ENCODE peak calls at places on chromosomes 1 and 21, in four cellular contexts. T is hepatocyte, K is ovary, M is neural progenitor cell. J is an unnamed sample.

GRCh38 chr1:17605582-17606344 is 66.3 kb downstream of the ARHGEF10L start:
- DNase-seq in T (peak; percentile 41), K (peak; percentile 45), M (no peak), J (peak; percentile 87)

GRCh38 chr21:42508371-42508770 is 5.3 kb upstream of the SLC37A1 start:
- DNase-seq in T (peak; percentile 49), K (no peak), M (no peak), J (no peak)

GRCh38 chr1:60560701-60561100 is 487.1 kb upstream of the C1orf87 start:
- DNase-seq in T (no peak), K (no peak), M (peak; percentile 5), J (no peak)

GRCh38 chr21:37073417-37074194 is 552 bp downstream of the TTC3 start:
- DNase-seq in T (peak; percentile 74), K (peak; percentile 67), M (peak; percentile 46), J (peak; percentile 88)

GRCh38 chr1:66445492-66446181 is 88.3 kb upstream of the SGIP1 start:
- DNase-seq in T (no peak), K (no peak), M (peak; percentile 14), J (peak; percentile 52)

GRCh38 chr1:31674626-31675025 is 29.2 kb downstream of the COL16A1 start:
- DNase-seq in T (no peak), K (no peak), M (no peak), J (no peak)

GRCh38 chr1:176884286-176884685 is 280.2 kb downstream of the ASTN1 start:
- DNase-seq in T (no peak), K (no peak), M (no peak), J (no peak)

GRCh38 chr1:1122981-1123480 is 7.1 kb upstream of the C1orf159 start:
- DNase-seq in T (peak; percentile 63), K (no peak), M (no peak), J (no peak)

GRCh38 chr1:160971618-160972056 is 17.0 kb upstream of the ITLN2 start:
- DNase-seq in T (no peak), K (no peak), M (peak; percentile 31), J (no peak)

GRCh38 chr1:2044510-2045319 is 5.5 kb upstream of the PRKCZ start:
- DNase-seq in T (peak; percentile 86), K (peak; percentile 65), M (peak; percentile 82), J (peak; percentile 71)

GRCh38 chr1:179876289-179876715 is 1.3 kb downstream of the TOR1AIP2 start:
- DNase-seq in T (peak; percentile 71), K (no peak), M (no peak), J (no peak)

GRCh38 chr1:244074559-244075171 is 23.6 kb downstream of the ZBTB18 start:
- DNase-seq in T (no peak), K (no peak), M (no peak), J (no peak)

GRCh38 chr21:33011462-33011861 is 14.3 kb upstream of the OLIG2 start:
- DNase-seq in T (peak; percentile 48), K (no peak), M (no peak), J (no peak)

GRCh38 chr1:170671629-170671963 is 7.7 kb downstream of the PRRX1 start:
- DNase-seq in T (no peak), K (no peak), M (no peak), J (no peak)

GRCh38 chr1:53390261-53390660 is 62.4 kb upstream of the LRP8 start:
- DNase-seq in T (no peak), K (no peak), M (no peak), J (peak; percentile 68)

DNA sequence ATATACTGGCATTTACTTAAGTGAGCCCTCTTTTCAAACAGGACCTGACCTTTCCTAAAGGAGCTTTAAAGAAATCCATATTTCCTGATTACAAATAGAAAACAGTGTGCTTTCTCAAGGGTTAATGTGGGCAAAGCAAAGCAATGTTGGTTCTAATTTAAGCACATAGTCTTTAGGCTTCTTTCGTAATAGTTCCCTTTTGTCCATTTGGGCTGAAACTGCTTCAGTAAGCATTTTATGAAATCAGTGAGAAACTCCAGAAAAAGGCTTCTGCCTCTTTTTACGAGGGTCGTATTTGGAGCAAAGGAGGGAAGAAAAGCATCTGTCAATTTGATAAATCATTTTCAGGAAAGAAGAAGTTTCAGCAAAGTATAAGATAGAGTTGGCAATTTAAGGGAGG is 331.2 kb downstream of the KIF26B start:
- DNase-seq in T (no peak), K (no peak), M (no peak), J (no peak)
- H3K27ac ChIP-seq in T (no peak overlapping the region), K (no peak overlapping the region), M (no peak overlapping the region), J (no peak overlapping the region)

DNA sequence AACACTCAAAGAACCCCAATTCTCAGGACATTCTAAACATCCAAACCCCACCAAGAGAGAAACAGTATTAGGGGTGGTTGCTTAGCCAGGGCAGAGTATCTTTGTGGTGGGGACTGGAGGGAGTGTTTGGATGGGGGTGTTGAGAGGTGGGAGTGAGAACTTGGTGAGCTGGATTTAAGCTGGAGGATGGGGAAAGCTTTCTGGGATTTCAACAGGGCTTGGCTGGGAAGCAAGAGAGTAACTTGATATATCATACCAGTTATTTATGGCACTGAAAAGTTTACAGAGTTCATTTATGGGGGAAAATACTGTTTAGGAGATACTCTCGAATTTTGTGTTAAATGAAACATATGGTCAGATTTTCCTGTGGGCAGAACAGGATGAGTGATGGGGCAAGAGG is 6.8 kb upstream of the CNIH3 start:
- DNase-seq in T (no peak), K (no peak), M (no peak), J (no peak)
- H3K36me3 ChIP-seq in T (no peaks in the 10 kb centered on the region), K (no peaks in the 10 kb centered on the region), M (no peaks in the 10 kb centered on the region), J (no peaks in the 10 kb centered on the region)

GRCh38 chr1:22831729-22832413 is 121.2 kb downstream of the EPHB2 start:
- DNase-seq in T (peak; percentile 58), K (no peak), M (no peak), J (peak; percentile 75)

GRCh38 chr1:22830747-22831340 is 120.2 kb downstream of the EPHB2 start:
- DNase-seq in T (no peak), K (no peak), M (no peak), J (no peak)

GRCh38 chr1:22830131-22830566 is 119.5 kb downstream of the EPHB2 start:
- DNase-seq in T (no peak), K (no peak), M (no peak), J (no peak)

GRCh38 chr1:22833699-22834098 is 123.1 kb downstream of the EPHB2 start:
- DNase-seq in T (no peak), K (no peak), M (no peak), J (no peak)

GRCh38 chr1:22832414-22832786 is 121.8 kb downstream of the EPHB2 start:
- DNase-seq in T (no peak), K (no peak), M (no peak), J (no peak)
- H3K27ac ChIP-seq in T (no peak overlapping the region), K (no peak overlapping the region), M (no peak overlapping the region), J (no peak overlapping the region)

GRCh38 chr1:9722378-9722749 is 70.8 kb downstream of the PIK3CD start:
- DNase-seq in T (no peak), K (no peak), M (no peak), J (no peak)
- H3K36me3 ChIP-seq in T (no peaks in the 10 kb centered on the region), K (no peaks in the 10 kb centered on the region), M (no peaks in the 10 kb centered on the region), J (no peaks in the 10 kb centered on the region)

DNA sequence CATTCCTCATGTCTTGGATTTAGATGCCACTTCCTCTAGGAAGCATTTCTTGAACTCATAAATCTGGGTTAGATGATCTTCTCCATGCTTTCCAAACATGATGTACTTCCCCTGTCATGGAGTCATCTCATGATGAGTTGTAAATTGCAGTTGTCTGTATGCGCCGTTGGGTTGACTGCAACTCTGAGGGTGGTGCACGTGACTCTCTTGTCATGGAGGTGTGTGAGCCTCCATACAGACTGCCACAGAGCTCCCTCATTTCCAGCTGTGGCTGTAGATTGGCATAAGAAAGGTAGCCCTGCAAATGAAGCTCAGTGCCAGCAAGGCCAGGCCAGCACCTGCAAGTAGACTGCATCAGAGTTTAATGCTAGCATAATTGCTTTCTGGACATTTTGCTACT is 77.4 kb downstream of the LAMC1 start:
- DNase-seq in T (no peak), K (no peak), M (no peak), J (no peak)
- H3K27ac ChIP-seq in T (peak overlapping the region; percentile 78), K (no peak overlapping the region), M (no peak overlapping the region), J (no peak overlapping the region)

DNA sequence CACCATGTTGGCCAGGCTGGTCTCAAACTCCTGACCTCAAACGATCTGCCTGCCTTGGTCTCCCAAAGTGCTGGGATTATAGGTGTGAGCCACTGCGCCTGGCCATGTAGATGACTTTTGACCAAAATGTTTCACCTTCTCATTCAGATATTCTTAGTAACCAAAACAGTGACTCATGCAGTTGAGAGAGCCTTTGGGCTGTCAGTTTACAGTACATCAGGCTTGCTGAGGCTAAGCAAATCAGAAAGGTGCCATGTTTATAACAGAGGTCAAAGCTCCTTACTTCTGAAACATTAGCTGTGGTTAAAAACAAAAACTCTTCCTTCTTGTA is 21.0 kb downstream of the CNIH4 start:
- DNase-seq in T (peak; percentile 16), K (no peak), M (no peak), J (no peak)
- H3K36me3 ChIP-seq in T (peaks cover 7% of the 10 kb centered on the region), K (no peaks in the 10 kb centered on the region), M (peaks cover 12% of the 10 kb centered on the region), J (peaks cover 2% of the 10 kb centered on the region)

GRCh38 chr1:9655836-9656235 is 4.3 kb downstream of the PIK3CD start:
- DNase-seq in T (no peak), K (no peak), M (no peak), J (no peak)
- H3K27ac ChIP-seq in T (no peak overlapping the region), K (no peak overlapping the region), M (no peak overlapping the region), J (no peak overlapping the region)

DNA sequence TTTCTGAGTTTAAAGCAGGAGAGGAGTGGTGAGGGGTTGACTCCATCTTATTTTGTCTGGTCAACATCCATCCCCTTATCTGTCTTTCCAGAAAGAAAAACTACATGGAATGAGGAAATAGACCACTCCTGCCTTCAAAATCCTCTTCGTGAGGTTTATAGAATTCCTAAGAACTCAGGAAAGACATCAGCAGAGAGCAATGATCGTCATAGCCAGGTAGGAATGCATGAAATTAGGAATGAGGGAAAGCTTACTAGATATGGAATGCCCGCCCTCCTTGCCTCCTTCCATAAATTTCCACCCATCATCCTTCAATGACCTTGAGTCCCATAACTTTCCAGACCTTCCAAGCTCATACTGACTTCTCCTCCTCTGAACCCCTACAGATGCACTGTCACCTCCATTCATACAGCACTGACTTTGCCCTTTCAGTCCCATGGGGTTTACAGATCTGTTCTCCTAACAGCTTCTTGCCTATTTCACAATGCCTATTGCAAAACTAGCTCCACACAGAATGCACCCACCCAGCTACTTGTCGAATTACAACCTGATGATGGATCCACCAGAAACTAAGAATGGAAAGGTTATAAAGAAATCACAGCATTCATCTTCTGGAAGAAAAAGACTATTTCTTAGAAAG is 23.7 kb upstream of the PPP1R15B start:
- DNase-seq in T (peak; percentile 43), K (no peak), M (no peak), J (no peak)
- H3K36me3 ChIP-seq in T (no peaks in the 10 kb centered on the region), K (no peaks in the 10 kb centered on the region), M (no peaks in the 10 kb centered on the region), J (peaks cover 4% of the 10 kb centered on the region)

DNA sequence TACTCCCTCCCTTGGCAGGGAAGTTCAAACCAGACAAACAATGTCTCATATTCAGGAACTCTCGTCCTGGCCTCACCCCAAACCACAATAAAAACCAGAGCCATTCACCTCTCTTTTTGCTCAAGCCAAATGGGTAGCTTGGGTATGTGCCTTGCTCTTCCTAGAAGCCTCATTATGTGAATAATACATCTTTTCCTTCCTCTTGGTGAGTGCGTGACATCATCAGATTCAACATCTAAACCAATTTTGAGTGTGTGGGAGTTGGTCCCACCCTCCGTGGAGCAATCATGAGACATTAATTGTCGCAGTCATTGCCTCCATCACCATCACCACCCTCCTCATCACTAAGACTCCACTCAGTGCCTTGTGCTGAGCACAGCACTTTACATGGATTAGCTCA is 482.9 kb downstream of the PTPRU start:
- DNase-seq in T (no peak), K (no peak), M (no peak), J (no peak)
- H3K27ac ChIP-seq in T (no peak overlapping the region), K (no peak overlapping the region), M (no peak overlapping the region), J (no peak overlapping the region)

J was measured in aorta.